ENCODE peak calls at places on chromosomes 3 and 15, in seven cellular contexts. T is HCT116; W is NCI-H774; X is tibial nerve; O is NCI-H1105 treated with DMSO at 0.1 percent for 48 hours; K is activated naive CD8-positive, alpha-beta T cell treated with anti-CD3 and anti-CD28 coated beads for 36 hours; P is effector memory CD4-positive, alpha-beta T cell. N is an unnamed sample.

GRCh38 chr3:98577178-98577895 is 16.1 kb downstream of the CPOX start:
- DNase-seq in K (no peak), W (no peak), O (no peak), T (no peak), X (no peak), P (no peak), N (no peak)

GRCh38 chr3:134768845-134769244 is 26.2 kb upstream of the EPHB1 start:
- DNase-seq in P (no peak), K (no peak), W (no peak), X (no peak), T (no peak), O (no peak), N (no peak)

GRCh38 chr15:84880007-84880406 is 4.5 kb upstream of the SLC28A1 start:
- DNase-seq in T (no peak), X (no peak), K (no peak), W (no peak), O (no peak), P (no peak), N (no peak)

GRCh38 chr3:56929809-56930615 is 128.3 kb upstream of the ARHGEF3 start:
- DNase-seq in X (no peak), K (no peak), P (no peak), W (no peak), O (no peak), T (no peak), N (no peak)

GRCh38 chr15:94312946-94313345 is 81.6 kb downstream of the MCTP2 start:
- DNase-seq in O (no peak), T (no peak), W (no peak), K (no peak), X (no peak), P (no peak), N (no peak)

GRCh38 chr3:18007980-18008379 is 265.5 kb upstream of the TBC1D5 start:
- DNase-seq in O (no peak), X (no peak), P (no peak), W (no peak), K (no peak), T (no peak), N (no peak)

GRCh38 chr3:186451371-186451770 is 89.3 kb upstream of the DGKG start:
- DNase-seq in X (no peak), P (no peak), T (no peak), K (no peak), O (no peak), W (no peak), N (no peak)

GRCh38 chr15:55289011-55289572 is 521 bp downstream of the RAB27A start:
- DNase-seq in W (no peak), K (peak; percentile 33), T (no peak), X (peak; percentile 26), P (peak; percentile 8), O (no peak), N (no peak)

N was measured in AG04450.